ENCODE peak calls at places on chromosomes 12 and 14, in eight cellular contexts. V is omental fat pad, I is GM13977, T is body of pancreas, G is WERI-Rb-1, L is cardiac muscle cell, P is A549, S is HCT116. K is an unnamed sample.

GRCh38 chr12:6769003-6769389 is 2.8 kb downstream of the PTMS start:
- DNase-seq in V (no peak), I (no peak), T (peak; percentile 43), G (peak; percentile 97), L (peak; percentile 81), P (no peak), S (no peak), K (peak; percentile 80)

GRCh38 chr12:7130791-7131501 is 775 bp downstream of the CLSTN3 start:
- DNase-seq in V (no peak), I (peak; percentile 59), T (peak; percentile 58), G (peak; percentile 83), L (peak; percentile 58), P (no peak), S (no peak), K (peak; percentile 70)

GRCh38 chr12:68883151-68883550 is 49.8 kb downstream of the CPM start:
- DNase-seq in V (no peak), I (no peak), T (no peak), G (no peak), L (no peak), P (no peak), S (no peak), K (no peak)

GRCh38 chr14:103101964-103102688 is 7.6 kb downstream of the EXOC3L4 start:
- DNase-seq in V (no peak), I (no peak), T (no peak), G (no peak), L (no peak), P (no peak), S (no peak), K (no peak)

GRCh38 chr14:32727827-32728226 is 210.9 kb upstream of the NPAS3 start:
- DNase-seq in V (no peak), I (no peak), T (no peak), G (no peak), L (no peak), P (no peak), S (no peak), K (no peak)

GRCh38 chr12:116427200-116427932 is 131.8 kb upstream of the MAP1LC3B2 start:
- DNase-seq in V (no peak), I (no peak), T (no peak), G (no peak), L (peak; percentile 19), P (peak; percentile 23), S (peak; percentile 27), K (no peak)

GRCh38 chr12:116609715-116610114 is 50.5 kb downstream of the MAP1LC3B2 start:
- DNase-seq in V (no peak), I (no peak), T (no peak), G (peak; percentile 39), L (peak; percentile 44), P (no peak), S (no peak), K (peak; percentile 34)

GRCh38 chr12:124792961-124793441 is 70.7 kb downstream of the SCARB1 start:
- DNase-seq in V (no peak), I (no peak), T (no peak), G (no peak), L (no peak), P (no peak), S (no peak), K (no peak)

GRCh38 chr12:64221656-64222010 is 463 bp downstream of the KICS2 start:
- DNase-seq in V (peak; percentile 96), I (peak; percentile 17), T (peak; percentile 92), G (peak; percentile 86), L (peak; percentile 91), P (peak; percentile 81), S (peak; percentile 76), K (peak; percentile 91)

GRCh38 chr12:12586879-12587675 is 24.4 kb upstream of the DUSP16 start:
- DNase-seq in V (no peak), I (no peak), T (peak; percentile 28), G (no peak), L (no peak), P (no peak), S (no peak), K (no peak)

GRCh38 chr14:100544506-100545141 is 42.6 kb downstream of the BEGAIN start:
- DNase-seq in V (no peak), I (no peak), T (no peak), G (no peak), L (no peak), P (no peak), S (no peak), K (no peak)

GRCh38 chr12:85253823-85254222 is 26.2 kb upstream of the ALX1 start:
- DNase-seq in V (no peak), I (no peak), T (no peak), G (no peak), L (no peak), P (no peak), S (no peak), K (no peak)

GRCh38 chr14:22414876-22415632 is 174.0 kb downstream of the DAD1 start:
- DNase-seq in V (no peak), I (no peak), T (no peak), G (no peak), L (no peak), P (no peak), S (no peak), K (no peak)
- TF ChIP-seq CTCF in V (no peak), I (no peak), T (no peak), G (no peak), L (no peak), P (no peak), S (no peak), K (no peak)

GRCh38 chr12:122500685-122501488 is at the start of gene ZCCHC8:
- DNase-seq in V (peak; percentile 91), I (peak; percentile 92), T (peak; percentile 98), G (peak; percentile 98), L (peak; percentile 99), P (peak; percentile 98), S (peak; percentile 96), K (peak; percentile 94)
- TF ChIP-seq CTCF in V (no peak), I (peak; percentile 27), T (no peak), G (peak; percentile 33), L (no peak), P (peak; percentile 30), S (peak; percentile 26), K (no peak)

DNA sequence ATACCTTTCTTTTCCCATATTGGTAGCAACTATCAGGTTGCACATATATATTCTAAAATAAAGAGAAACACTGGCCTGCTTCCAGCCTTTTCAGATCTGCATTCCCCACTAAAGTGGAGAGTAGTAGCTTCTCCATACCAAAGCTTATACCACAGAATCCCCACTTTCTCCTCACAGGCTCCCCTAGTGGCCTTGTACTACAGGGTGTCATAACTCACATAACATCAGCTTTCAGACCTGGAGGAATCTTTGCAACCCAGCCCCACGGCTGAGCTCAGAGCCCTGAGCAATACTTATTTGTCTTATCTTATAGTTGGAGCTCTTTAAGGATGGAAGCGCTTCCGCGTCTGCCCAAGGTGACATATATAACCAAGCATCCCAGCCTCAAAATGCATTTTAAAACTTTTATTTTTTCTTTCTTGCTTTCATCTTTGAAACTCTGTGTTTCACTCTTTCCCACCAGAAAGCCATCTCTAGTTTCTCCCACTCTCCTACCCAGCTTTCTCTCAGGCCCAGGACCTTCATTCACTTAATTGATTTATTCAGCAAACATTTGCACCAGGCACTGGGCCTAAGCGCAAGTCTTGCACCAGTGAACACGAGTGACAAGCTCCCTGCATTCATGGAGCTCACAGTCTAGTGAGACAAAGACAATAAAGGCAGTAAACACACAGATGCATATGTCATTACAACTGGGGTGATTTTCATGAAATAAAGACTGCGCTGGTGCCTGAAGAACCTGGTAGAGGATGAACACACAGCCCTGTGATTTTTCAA is 254.7 kb downstream of the IPO8 start:
- DNase-seq in V (no peak), I (no peak), T (no peak), G (peak; percentile 56), L (peak; percentile 62), P (peak; percentile 28), S (peak; percentile 43), K (peak; percentile 25)
- TF ChIP-seq CTCF in V (no peak), I (peak; percentile 13), T (no peak), G (peak; percentile 67), L (peak; percentile 75), P (no peak), S (peak; percentile 63), K (peak; percentile 51)

DNA sequence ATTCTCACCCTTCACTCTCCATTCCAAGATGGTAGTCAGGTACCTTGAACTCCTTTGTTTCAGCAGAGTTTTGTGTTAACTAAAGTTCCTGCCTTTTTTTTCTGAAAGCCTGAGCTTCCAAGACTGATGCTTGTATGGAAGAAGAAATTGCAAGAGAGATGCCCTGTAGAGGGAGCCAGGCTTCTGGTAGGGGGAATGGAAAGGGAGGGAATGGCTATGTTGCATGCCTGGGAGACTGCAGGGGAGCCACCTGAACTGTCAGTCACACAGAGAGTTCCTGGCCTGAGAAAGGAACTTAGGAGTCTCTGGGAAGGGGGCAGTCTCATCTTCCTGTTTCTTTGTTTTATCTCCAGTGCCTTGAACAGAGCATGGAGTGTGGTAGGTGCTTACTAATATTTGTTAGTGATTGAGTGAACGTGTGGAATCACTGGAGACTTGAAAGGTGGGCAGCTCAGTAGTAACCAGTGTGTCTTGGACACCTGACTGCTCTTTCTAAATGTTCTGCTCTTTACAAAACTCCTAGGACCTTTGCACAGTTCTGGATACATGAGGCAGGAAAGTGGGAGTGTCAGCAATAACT is 132.2 kb downstream of the ANO4 start:
- DNase-seq in V (no peak), I (no peak), T (peak; percentile 44), G (peak; percentile 51), L (peak; percentile 56), P (no peak), S (peak; percentile 48), K (peak; percentile 24)
- TF ChIP-seq CTCF in V (no peak), I (peak; percentile 14), T (no peak), G (peak; percentile 52), L (peak; percentile 58), P (no peak), S (peak; percentile 65), K (peak; percentile 29)

DNA sequence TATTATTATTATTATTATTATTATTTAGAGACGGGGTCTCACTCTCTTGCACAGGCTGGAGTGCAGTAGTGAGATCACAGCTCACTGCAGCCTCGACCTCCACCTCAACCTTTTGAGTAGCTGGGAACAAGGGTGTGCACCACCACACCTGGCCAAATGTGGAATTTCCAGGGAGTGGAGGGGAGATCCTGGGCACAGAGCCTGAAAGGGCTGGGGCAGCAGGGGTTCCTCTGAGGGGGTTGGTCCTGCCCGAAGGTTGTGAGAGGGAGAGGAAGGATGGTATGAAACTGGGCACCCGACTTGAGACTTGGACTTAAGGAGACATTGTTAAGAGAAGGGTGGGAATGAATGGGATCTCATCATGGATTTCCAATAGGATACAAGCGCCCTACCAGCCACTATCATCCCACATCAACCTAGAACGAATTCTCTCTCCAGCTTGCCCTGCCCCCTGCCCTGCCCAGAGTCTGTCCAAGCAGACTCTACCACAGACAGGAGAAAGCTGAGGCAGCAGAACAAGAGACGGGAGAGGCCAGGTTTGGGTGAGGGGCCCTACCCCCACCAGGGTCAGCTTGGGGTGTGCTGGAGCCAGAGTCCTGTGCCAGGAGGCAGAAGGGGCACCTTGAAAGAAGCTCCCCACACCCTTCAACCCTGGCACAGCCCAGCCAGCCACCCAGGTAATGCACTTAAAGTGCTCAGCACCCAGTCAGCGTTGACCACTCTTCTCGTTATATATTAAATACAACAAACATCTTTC is 2.4 kb upstream of the DYNC1H1 start:
- DNase-seq in V (no peak), I (no peak), T (no peak), G (no peak), L (no peak), P (no peak), S (no peak), K (no peak)
- TF ChIP-seq CTCF in V (no peak), I (no peak), T (no peak), G (no peak), L (no peak), P (no peak), S (no peak), K (no peak)

DNA sequence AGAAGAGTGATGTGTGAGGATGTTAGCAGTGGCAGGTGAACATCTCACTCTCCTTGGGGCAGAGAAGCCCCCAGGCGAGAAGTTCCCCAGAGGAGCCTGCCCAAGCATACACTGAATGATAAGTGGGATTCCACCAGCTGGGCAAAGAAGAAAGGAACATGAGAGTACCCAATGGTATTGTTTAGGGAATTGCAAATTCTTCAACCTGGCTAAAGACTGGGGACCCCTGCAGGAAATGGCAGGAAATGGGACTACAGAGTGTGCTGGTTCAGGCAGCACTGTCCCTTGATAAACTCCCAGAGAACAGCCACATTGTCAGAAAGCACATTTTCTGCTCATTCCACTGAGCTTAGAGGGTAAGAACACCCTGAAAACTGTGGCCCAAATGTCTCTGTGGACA is 121.3 kb downstream of the RPS29 start:
- DNase-seq in V (no peak), I (no peak), T (no peak), G (peak; percentile 14), L (peak; percentile 9), P (peak; percentile 15), S (peak; percentile 12), K (peak; percentile 8)
- TF ChIP-seq CTCF in V (no peak), I (no peak), T (no peak), G (peak; percentile 40), L (peak; percentile 17), P (no peak), S (peak; percentile 47), K (peak; percentile 36)

K was measured in nephron progenitor cell.